ENCODE peak calls at places on chromosomes 16 and 17, in seven cellular contexts. M is stomach, I is astrocyte of the spinal cord, H is cardiac muscle cell, T is gastrocnemius medialis, K is adrenal gland, G is fibroblast of mammary gland. N is an unnamed sample.

GRCh38 chr17:49633762-49634486 is 44.0 kb downstream of the SPOP start:
- DNase-seq in H (no peak), I (no peak), K (no peak), G (no peak), M (no peak), T (no peak), N (no peak)

GRCh38 chr16:27226476-27226875 is 23.1 kb downstream of the KDM8 start:
- DNase-seq in H (no peak), G (no peak), T (no peak), K (no peak), M (no peak), I (no peak), N (no peak)

GRCh38 chr16:27720731-27721547 is 171.0 kb downstream of the KATNIP start:
- DNase-seq in K (no peak), T (no peak), H (no peak), I (no peak), G (no peak), M (no peak), N (peak; percentile 13)

GRCh38 chr16:87297918-87298631 is 19.1 kb downstream of the C16orf95 start:
- DNase-seq in T (no peak), I (peak; percentile 16), H (peak; percentile 80), G (peak; percentile 21), M (no peak), K (no peak), N (peak; percentile 50)

GRCh38 chr16:4788489-4788889 is 344 bp upstream of the SEPTIN12 start:
- DNase-seq in H (peak; percentile 20), I (no peak), T (no peak), K (no peak), G (no peak), M (no peak), N (no peak)

GRCh38 chr17:50087246-50087911 is 7.8 kb upstream of the PDK2 start:
- DNase-seq in T (no peak), K (peak; percentile 72), H (peak; percentile 68), I (peak; percentile 72), M (peak; percentile 79), G (peak; percentile 74), N (peak; percentile 83)

GRCh38 chr17:42288985-42289862 is 926 bp downstream of the STAT5A start:
- DNase-seq in I (no peak), G (no peak), K (peak; percentile 63), M (peak; percentile 55), T (no peak), H (no peak), N (no peak)

GRCh38 chr17:65855245-65855644 is 293.8 kb upstream of the AXIN2 start:
- DNase-seq in I (peak; percentile 14), M (no peak), T (no peak), G (peak; percentile 14), H (no peak), K (no peak), N (peak; percentile 21)

GRCh38 chr17:76500745-76501017 is 542 bp downstream of the RHBDF2 start:
- DNase-seq in H (no peak), K (no peak), T (no peak), M (no peak), I (no peak), G (no peak), N (no peak)

GRCh38 chr17:61294777-61295176 is 104.9 kb upstream of the TBX2 start:
- DNase-seq in K (no peak), G (peak; percentile 74), M (no peak), T (no peak), I (peak; percentile 46), H (no peak), N (peak; percentile 49)

GRCh38 chr17:13001991-13002615 is 15.7 kb downstream of the ELAC2 start:
- DNase-seq in T (no peak), M (no peak), K (no peak), H (no peak), G (no peak), I (no peak), N (no peak)

GRCh38 chr17:66920965-66921364 is 43.5 kb upstream of the CACNG4 start:
- DNase-seq in G (peak; percentile 27), M (no peak), K (no peak), T (no peak), I (no peak), H (no peak), N (peak; percentile 12)

GRCh38 chr17:45997624-45998023 is 1.4 kb upstream of the STH start:
- DNase-seq in I (peak; percentile 10), G (peak; percentile 59), M (no peak), T (no peak), K (no peak), H (no peak), N (peak; percentile 23)

GRCh38 chr16:58709338-58709737 is 24.8 kb upstream of the SLC38A7 start:
- DNase-seq in H (no peak), G (no peak), M (no peak), T (no peak), K (no peak), I (no peak), N (no peak)

GRCh38 chr16:67551972-67552371 is 10.4 kb upstream of the CTCF start:
- DNase-seq in T (no peak), M (no peak), G (no peak), I (no peak), K (peak; percentile 32), H (no peak), N (no peak)

GRCh38 chr16:16083421-16084156 is 134.2 kb downstream of the ABCC1 start:
- DNase-seq in H (no peak), T (no peak), M (no peak), K (no peak), G (peak; percentile 58), I (peak; percentile 21), N (peak; percentile 42)

GRCh38 chr17:60147553-60148241 is 2.1 kb upstream of the CA4 start:
- DNase-seq in M (no peak), G (no peak), I (no peak), H (no peak), T (no peak), K (no peak), N (no peak)

GRCh38 chr17:81295031-81295677 is at the start of gene SLC38A10:
- DNase-seq in T (peak; percentile 81), M (peak; percentile 94), K (peak; percentile 93), H (peak; percentile 94), G (peak; percentile 77), I (peak; percentile 79), N (peak; percentile 72)

GRCh38 chr16:3214904-3215600 is 19.9 kb downstream of the ZNF200 start:
- DNase-seq in M (no peak), T (no peak), K (no peak), H (no peak), G (no peak), I (no peak), N (no peak)

GRCh38 chr17:74836191-74836590 is 23.5 kb downstream of the GRIN2C start:
- DNase-seq in G (no peak), I (no peak), T (no peak), M (no peak), K (no peak), H (no peak), N (no peak)

GRCh38 chr16:20614201-20615141 is 38.3 kb upstream of the ACSM2B start:
- DNase-seq in G (no peak), T (no peak), K (no peak), I (no peak), H (no peak), M (no peak), N (no peak)

GRCh38 chr17:8372422-8372821 is 4.1 kb downstream of the KRABD2 start:
- DNase-seq in K (no peak), M (no peak), H (no peak), T (no peak), I (no peak), G (no peak), N (no peak)

GRCh38 chr16:85463228-85463611 is 149.9 kb upstream of the GSE1 start:
- DNase-seq in G (no peak), K (no peak), M (no peak), H (peak; percentile 61), T (no peak), I (no peak), N (no peak)

GRCh38 chr16:17475104-17475503 is 4.3 kb upstream of the XYLT1 start:
- DNase-seq in K (no peak), M (no peak), H (no peak), I (no peak), G (no peak), T (no peak), N (no peak)

GRCh38 chr17:51035436-51035835 is 85.2 kb downstream of the SPAG9 start:
- DNase-seq in T (no peak), M (no peak), G (peak; percentile 45), K (no peak), H (peak; percentile 14), I (peak; percentile 87), N (peak; percentile 98)

GRCh38 chr16:9077001-9077809 is 14.2 kb upstream of the HAPSTR1 start:
- DNase-seq in G (peak; percentile 66), I (peak; percentile 67), H (no peak), K (peak; percentile 58), M (no peak), T (no peak), N (peak; percentile 64)

GRCh38 chr16:89704281-89704680 is 2.8 kb upstream of the SPATA2L start:
- DNase-seq in M (no peak), H (no peak), T (no peak), G (no peak), K (no peak), I (no peak), N (no peak)
- TF ChIP-seq CTCF in M (no peak), H (no peak), T (no peak), G (no peak), K (no peak), I (no peak), N (peak; percentile 22)

GRCh38 chr17:40014375-40014980 is 762 bp upstream of the CSF3 start:
- DNase-seq in T (no peak), K (peak; percentile 65), H (no peak), M (no peak), I (no peak), G (peak; percentile 62), N (peak; percentile 13)
- H3K4me3 ChIP-seq in T (no peak overlapping the region), K (no peak overlapping the region), H (no peak overlapping the region), M (no peak overlapping the region), I (no peak overlapping the region), G (no peak overlapping the region), N (no peak overlapping the region)

DNA sequence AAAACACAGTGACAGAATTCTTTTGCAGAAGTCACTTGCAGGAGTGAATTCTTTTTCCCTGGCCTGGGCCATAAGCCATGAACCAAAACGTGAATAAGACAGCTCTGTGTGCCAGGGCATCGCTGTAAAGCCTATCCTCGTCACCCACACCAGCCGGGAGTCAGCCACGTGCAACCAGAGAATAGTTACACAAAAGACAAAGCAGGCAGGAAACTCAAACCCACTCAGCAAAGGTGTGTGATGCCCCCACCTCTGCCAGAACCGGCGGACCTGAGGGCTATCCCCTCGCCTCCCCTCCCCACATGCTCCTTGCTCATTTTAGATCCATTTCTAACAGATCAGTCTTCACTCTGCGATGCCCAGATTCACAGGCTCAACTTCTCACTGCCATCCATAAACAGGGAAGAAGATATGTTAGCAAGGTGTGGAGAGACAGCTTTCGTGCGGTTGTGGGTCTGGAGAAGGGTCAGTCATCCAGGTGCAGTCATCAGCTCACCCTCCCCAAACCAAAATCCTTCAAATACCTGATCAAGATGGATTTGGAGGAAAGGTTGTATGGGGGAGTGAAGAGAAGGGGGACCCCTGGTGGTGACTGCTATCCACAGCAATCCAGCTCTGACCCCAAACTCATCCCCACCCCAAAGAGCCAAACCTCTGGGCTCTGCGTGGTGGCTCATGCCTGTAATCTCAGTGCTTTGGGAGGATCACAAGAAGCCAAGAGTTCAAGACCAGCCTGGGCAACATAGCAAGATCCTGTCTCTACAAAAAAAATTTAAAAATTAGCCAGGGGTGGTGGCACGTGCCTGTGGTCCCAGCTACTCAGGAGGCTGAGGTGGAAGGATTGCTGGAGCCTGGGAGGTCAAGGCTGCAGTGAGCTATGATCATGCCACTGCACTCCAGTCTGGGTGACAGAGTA is 219.2 kb downstream of the C16orf78 start:
- DNase-seq in I (peak; percentile 14), M (peak; percentile 30), G (peak; percentile 32), T (no peak), H (peak; percentile 44), K (no peak), N (peak; percentile 59)
- TF ChIP-seq CTCF in I (peak; percentile 91), M (no peak), G (peak; percentile 75), T (peak; percentile 69), H (peak; percentile 82), K (peak; percentile 64), N (peak; percentile 88)

GRCh38 chr17:1160591-1161041 is 19.2 kb downstream of the ABR start:
- DNase-seq in K (no peak), T (no peak), M (no peak), G (no peak), I (no peak), H (no peak), N (no peak)
- H3K4me3 ChIP-seq in K (no peak overlapping the region), T (no peak overlapping the region), M (no peak overlapping the region), G (no peak overlapping the region), I (no peak overlapping the region), H (no peak overlapping the region), N (no peak overlapping the region)

N was measured in choroid plexus epithelial cell.